ENCODE peak calls at places on chromosomes 11 and 22, in four cellular contexts. B is tibial artery, A is cardiac muscle cell, M is HCT116. G is an unnamed sample.

GRCh38 chr11:18706330-18707243 is 8.0 kb downstream of the TMEM86A start:
- DNase-seq in B (peak), A (peak), M (no peak), G (no peak)

GRCh38 chr22:44925465-44926123 is 84.2 kb downstream of the PHF21B start:
- DNase-seq in B (no peak), A (no peak), M (no peak), G (no peak)

GRCh38 chr11:28606930-28607329 is 498.7 kb downstream of the METTL15 start:
- DNase-seq in B (no peak), A (peak), M (no peak), G (no peak)

GRCh38 chr11:68130121-68130520 is 8.9 kb upstream of the CHKA start:
- DNase-seq in B (no peak), A (no peak), M (no peak), G (no peak)

GRCh38 chr11:11963842-11964773 is 44.3 kb downstream of the DKK3 start:
- DNase-seq in B (no peak), A (no peak), M (no peak), G (no peak)

GRCh38 chr22:49124588-49124987 is 703.1 kb downstream of the BRD1 start:
- DNase-seq in B (no peak), A (no peak), M (no peak), G (no peak)

GRCh38 chr11:597166-597725 is 18.5 kb downstream of the IRF7 start:
- DNase-seq in B (no peak), A (no peak), M (no peak), G (peak)

GRCh38 chr11:38060930-38061329 is 1462.9 kb upstream of the RAG2 start:
- DNase-seq in B (no peak), A (no peak), M (no peak), G (no peak)

GRCh38 chr11:114075891-114076441 is 16.5 kb downstream of the ZBTB16 start:
- DNase-seq in B (no peak), A (peak), M (peak), G (peak)

GRCh38 chr22:37248251-37248650 is 4.2 kb upstream of the RAC2 start:
- DNase-seq in B (no peak), A (no peak), M (no peak), G (no peak)

GRCh38 chr11:36073411-36074203 is 129.7 kb downstream of the LDLRAD3 start:
- DNase-seq in B (no peak), A (peak), M (no peak), G (no peak)

DNA sequence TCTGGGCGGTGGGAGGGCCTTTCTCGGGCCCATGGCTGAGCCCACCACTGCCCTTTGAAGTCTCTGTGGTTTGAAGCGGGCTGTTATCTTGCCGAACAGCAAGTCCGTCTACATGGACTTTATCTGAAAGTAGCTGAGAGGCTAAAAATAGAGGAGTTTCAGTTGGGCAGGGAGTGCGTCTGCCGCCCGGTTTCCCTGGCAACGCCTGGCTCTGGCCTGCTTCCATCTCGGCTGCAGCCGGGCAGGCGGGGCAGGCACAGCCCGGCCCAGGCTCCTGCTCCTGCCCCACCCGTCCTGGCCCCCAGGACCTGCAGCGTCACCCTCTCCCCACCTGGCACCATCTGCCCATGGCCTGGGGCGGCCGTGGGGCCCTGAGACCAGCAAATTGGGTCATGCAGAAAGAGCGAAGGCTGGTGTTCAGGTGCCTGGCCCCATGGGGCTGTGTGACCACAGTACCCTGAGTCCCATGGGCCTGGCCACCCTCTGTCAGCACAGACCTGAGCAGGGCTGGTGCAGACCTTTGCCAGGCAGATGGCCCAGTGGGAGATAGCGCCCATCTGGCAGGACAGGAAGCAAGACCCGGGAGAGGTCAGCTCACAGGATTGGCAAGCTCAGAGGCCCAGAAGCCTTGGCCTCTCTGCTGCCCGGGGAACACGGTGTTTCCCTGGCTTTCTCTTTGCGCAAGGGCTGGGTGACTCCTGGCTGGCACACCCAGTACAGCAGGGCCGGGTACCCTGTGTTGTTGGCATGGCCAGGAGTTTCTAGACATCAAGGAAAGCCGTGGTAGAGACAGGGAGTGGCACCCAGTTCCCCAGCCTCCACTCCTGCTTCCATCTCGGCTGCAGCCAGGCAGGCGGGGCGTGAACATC is 79.1 kb upstream of the KCNQ1OT1 start:
- DNase-seq in B (peak), A (peak), M (no peak), G (peak)
- TF ChIP-seq CTCF in B (peak), A (no peak), M (no peak), G (no peak)

GRCh38 chr11:110092577-110093406 is at the start of gene ZC3H12C:
- DNase-seq in B (peak), A (peak), M (peak), G (peak)
- TF ChIP-seq CTCF in B (peak), A (peak), M (peak), G (peak)

DNA sequence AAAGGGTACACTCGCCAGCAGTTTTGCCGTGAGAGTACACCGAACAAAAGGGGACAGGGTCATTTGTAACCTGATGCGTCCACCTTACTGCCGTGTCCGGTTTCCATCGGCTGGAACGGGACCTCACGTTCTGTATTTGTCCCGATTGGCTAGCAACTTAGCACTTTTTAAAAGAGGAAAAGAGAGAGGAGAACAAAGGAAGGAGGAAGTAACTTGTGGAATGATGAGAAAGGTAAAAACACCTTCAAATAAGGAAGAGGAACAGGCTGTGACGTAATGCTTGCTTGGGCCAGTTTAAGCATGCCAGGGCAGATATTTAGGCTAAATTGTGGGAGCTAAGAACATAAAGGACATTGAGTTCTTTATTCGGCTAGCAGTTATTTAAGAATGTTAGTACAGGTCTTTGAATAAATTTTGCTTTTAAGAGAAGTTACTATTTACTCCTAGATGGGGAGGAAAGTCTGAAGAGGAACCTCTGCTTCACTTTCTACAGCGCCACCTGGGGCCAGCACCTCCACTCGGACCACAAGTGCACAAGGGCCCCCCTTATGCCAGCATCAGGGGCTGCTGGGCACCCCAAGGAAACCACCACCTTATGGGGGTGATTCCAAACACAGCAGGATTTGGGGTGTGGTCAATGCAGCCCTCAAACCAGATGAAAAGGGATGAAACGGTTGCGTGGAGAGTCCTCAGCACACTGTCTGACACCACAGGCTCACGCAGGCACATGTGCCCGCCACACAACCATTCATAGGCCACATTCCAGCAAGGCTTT is 5.8 kb downstream of the ARSA start:
- DNase-seq in B (no peak), A (no peak), M (no peak), G (peak)
- TF ChIP-seq CTCF in B (no peak), A (no peak), M (peak), G (peak)

GRCh38 chr11:102287963-102288744 is 29.1 kb upstream of the BIRC3 start:
- DNase-seq in B (no peak), A (peak), M (peak), G (peak)
- TF ChIP-seq CTCF in B (peak), A (peak), M (peak), G (peak)

GRCh38 chr11:78901831-78902230 is 327.2 kb upstream of the NARS2 start:
- DNase-seq in B (no peak), A (no peak), M (no peak), G (no peak)
- TF ChIP-seq CTCF in B (no peak), A (no peak), M (no peak), G (no peak)

GRCh38 chr22:22009661-22010060 is 27.1 kb upstream of the TOP3B start:
- DNase-seq in B (no peak), A (no peak), M (no peak), G (no peak)

GRCh38 chr22:22003233-22003632 is 20.6 kb upstream of the TOP3B start:
- DNase-seq in B (no peak), A (no peak), M (no peak), G (no peak)

GRCh38 chr22:22010358-22010757 is 27.8 kb upstream of the TOP3B start:
- DNase-seq in B (no peak), A (no peak), M (no peak), G (no peak)

GRCh38 chr22:22005945-22006595 is 23.5 kb upstream of the TOP3B start:
- DNase-seq in B (no peak), A (no peak), M (no peak), G (no peak)

GRCh38 chr22:22006596-22006990 is 24.0 kb upstream of the TOP3B start:
- DNase-seq in B (no peak), A (no peak), M (no peak), G (no peak)
- TF ChIP-seq CTCF in B (no peak), A (no peak), M (no peak), G (no peak)

G was measured in Calu3.